ENCODE peak calls at places on chromosomes 6 and 20, in six cellular contexts. A, E, L, G, F and X are unnamed samples.

GRCh38 chr6:102619585-102619984 is 1226.1 kb downstream of the GRIK2 start:
- DNase-seq in A (no peak), E (no peak), L (no peak), G (peak), F (no peak), X (no peak)

GRCh38 chr6:81896561-81896960 is 144.1 kb upstream of the TENT5A start:
- DNase-seq in A (no peak), E (no peak), L (no peak), G (peak), F (no peak), X (no peak)

GRCh38 chr6:22221630-22222029 is 75.2 kb downstream of the PRL start:
- DNase-seq in A (no peak), E (peak), L (no peak), G (no peak), F (no peak), X (no peak)

GRCh38 chr6:109336221-109336955 is 45.9 kb downstream of the CD164 start:
- DNase-seq in A (no peak), E (no peak), L (no peak), G (peak), F (no peak), X (no peak)

GRCh38 chr6:153677522-153677921 is 361.5 kb upstream of the OPRM1 start:
- DNase-seq in A (no peak), E (no peak), L (no peak), G (no peak), F (no peak), X (no peak)

GRCh38 chr6:142868917-142869316 is 76.1 kb downstream of the HIVEP2 start:
- DNase-seq in A (no peak), E (no peak), L (no peak), G (no peak), F (no peak), X (no peak)

GRCh38 chr20:38853759-38854158 is 48.3 kb downstream of the PPP1R16B start:
- DNase-seq in A (no peak), E (no peak), L (no peak), G (no peak), F (no peak), X (no peak)

GRCh38 chr6:40325041-40325440 is 262.1 kb downstream of the LRFN2 start:
- DNase-seq in A (no peak), E (no peak), L (no peak), G (no peak), F (no peak), X (no peak)

GRCh38 chr6:168037856-168038255 is 40.4 kb downstream of the KIF25 start:
- DNase-seq in A (no peak), E (no peak), L (no peak), G (no peak), F (no peak), X (no peak)

GRCh38 chr20:50426865-50427739 is 83.1 kb upstream of the PTPN1 start:
- DNase-seq in A (no peak), E (no peak), L (no peak), G (no peak), F (no peak), X (no peak)

GRCh38 chr20:44572551-44573500 is 9.6 kb upstream of the PKIG start:
- DNase-seq in A (no peak), E (no peak), L (no peak), G (peak), F (no peak), X (peak)

GRCh38 chr6:2164481-2164880 is 80.9 kb downstream of the GMDS start:
- DNase-seq in A (no peak), E (no peak), L (no peak), G (no peak), F (no peak), X (no peak)

GRCh38 chr6:2194643-2195042 is 50.8 kb downstream of the GMDS start:
- DNase-seq in A (no peak), E (no peak), L (no peak), G (no peak), F (no peak), X (no peak)

GRCh38 chr6:169212897-169213813 is 40.5 kb downstream of the THBS2 start:
- DNase-seq in A (peak), E (peak), L (peak), G (peak), F (peak), X (peak)

GRCh38 chr6:169963581-169964297 is 212.3 kb downstream of the ERMARD start:
- DNase-seq in A (no peak), E (no peak), L (no peak), G (no peak), F (peak), X (no peak)

GRCh38 chr6:20708367-20709124 is 174.3 kb downstream of the CDKAL1 start:
- DNase-seq in A (no peak), E (no peak), L (no peak), G (peak), F (no peak), X (no peak)

GRCh38 chr6:41698350-41698781 is 37.0 kb downstream of the TFEB start:
- DNase-seq in A (no peak), E (no peak), L (no peak), G (peak), F (no peak), X (no peak)

GRCh38 chr6:54491431-54491830 is 183.2 kb downstream of the TINAG start:
- DNase-seq in A (no peak), E (no peak), L (no peak), G (no peak), F (no peak), X (no peak)

GRCh38 chr20:49424536-49424935 is 57.9 kb downstream of the KCNB1 start:
- DNase-seq in A (no peak), E (no peak), L (peak), G (no peak), F (no peak), X (no peak)

GRCh38 chr6:149473080-149474052 is 11.4 kb downstream of the ZC3H12D start:
- DNase-seq in A (no peak), E (no peak), L (no peak), G (peak), F (no peak), X (no peak)

GRCh38 chr6:155093430-155093829 is 98.3 kb downstream of the TIAM2 start:
- DNase-seq in A (no peak), E (no peak), L (no peak), G (no peak), F (peak), X (no peak)

GRCh38 chr20:51533291-51534172 is 9.0 kb downstream of the NFATC2 start:
- DNase-seq in A (no peak), E (no peak), L (no peak), G (peak), F (no peak), X (no peak)

GRCh38 chr20:45470939-45471338 is 1.4 kb downstream of the WFDC2 start:
- DNase-seq in A (no peak), E (no peak), L (no peak), G (no peak), F (no peak), X (no peak)

GRCh38 chr6:11096109-11096508 is 2.5 kb downstream of the SMIM13 start:
- DNase-seq in A (no peak), E (no peak), L (no peak), G (peak), F (no peak), X (no peak)

GRCh38 chr20:38109657-38110524 is 55.2 kb downstream of the TGM2 start:
- DNase-seq in A (no peak), E (no peak), L (no peak), G (peak), F (no peak), X (peak)